ENCODE peak calls at places on chromosome 11, in eight cellular contexts. M is PC-3, W is HCT116, B is hepatocyte, E is neural progenitor cell, C is MM.1S, G is SK-N-SH, F is OCI-LY7. Y is an unnamed sample.

GRCh38 chr11:6353367-6353987 is 33.2 kb upstream of the CAVIN3 start:
- DNase-seq in M (peak), W (peak), B (peak), E (peak), C (peak), G (peak), F (peak), Y (peak)

GRCh38 chr11:62919898-62920640 is 1.1 kb downstream of the CHRM1 start:
- DNase-seq in M (no peak), W (no peak), B (no peak), E (peak), C (no peak), G (no peak), F (no peak), Y (no peak)

GRCh38 chr11:13140873-13141655 is 131.9 kb downstream of the RASSF10 start:
- DNase-seq in M (peak), W (no peak), B (no peak), E (no peak), C (no peak), G (no peak), F (no peak), Y (no peak)

GRCh38 chr11:65293909-65294381 is 20.7 kb upstream of the CDC42EP2 start:
- DNase-seq in M (no peak), W (no peak), B (no peak), E (no peak), C (no peak), G (no peak), F (no peak), Y (no peak)

GRCh38 chr11:20477418-20478090 is 90.0 kb downstream of the PRMT3 start:
- DNase-seq in M (peak), W (no peak), B (no peak), E (no peak), C (no peak), G (no peak), F (no peak), Y (no peak)

GRCh38 chr11:134517115-134517514 is 105.1 kb upstream of the B3GAT1 start:
- DNase-seq in M (no peak), W (no peak), B (no peak), E (no peak), C (no peak), G (no peak), F (no peak), Y (no peak)

GRCh38 chr11:369336-370018 is at the start of gene B4GALNT4:
- DNase-seq in M (peak), W (no peak), B (peak), E (peak), C (no peak), G (peak), F (no peak), Y (peak)

GRCh38 chr11:34345012-34345804 is 12.6 kb downstream of the ABTB2 start:
- DNase-seq in M (peak), W (peak), B (peak), E (no peak), C (no peak), G (no peak), F (no peak), Y (no peak)

GRCh38 chr11:96465537-96465936 is 75.7 kb downstream of the JRKL start:
- DNase-seq in M (peak), W (no peak), B (no peak), E (no peak), C (no peak), G (no peak), F (no peak), Y (no peak)

GRCh38 chr11:93895106-93895862 is 44.9 kb upstream of the VSTM5 start:
- DNase-seq in M (peak), W (peak), B (peak), E (peak), C (peak), G (peak), F (peak), Y (peak)

GRCh38 chr11:9250139-9250582 is 15.0 kb downstream of the DENND5A start:
- DNase-seq in M (no peak), W (no peak), B (no peak), E (no peak), C (peak), G (no peak), F (no peak), Y (no peak)

GRCh38 chr11:130786987-130787688 is 129.1 kb downstream of the SNX19 start:
- DNase-seq in M (peak), W (no peak), B (no peak), E (no peak), C (no peak), G (no peak), F (no peak), Y (no peak)

GRCh38 chr11:28627690-28628255 is 519.6 kb downstream of the METTL15 start:
- DNase-seq in M (no peak), W (no peak), B (no peak), E (peak), C (no peak), G (no peak), F (no peak), Y (no peak)

GRCh38 chr11:37322333-37323194 is 724.5 kb upstream of the RAG2 start:
- DNase-seq in M (peak), W (no peak), B (no peak), E (no peak), C (no peak), G (no peak), F (no peak), Y (no peak)

GRCh38 chr11:104343578-104343977 is 179.6 kb upstream of the PDGFD start:
- DNase-seq in M (peak), W (peak), B (peak), E (peak), C (no peak), G (no peak), F (peak), Y (peak)

GRCh38 chr11:36818410-36818809 is 220.4 kb upstream of the RAG2 start:
- DNase-seq in M (no peak), W (peak), B (no peak), E (peak), C (no peak), G (peak), F (no peak), Y (peak)

GRCh38 chr11:2317354-2318050 is 15.7 kb downstream of the TSPAN32 start:
- DNase-seq in M (no peak), W (no peak), B (no peak), E (no peak), C (no peak), G (no peak), F (no peak), Y (no peak)
- TF ChIP-seq CTCF in M (no peak), W (no peak), B (no peak), E (no peak), C (no peak), G (no peak), F (no peak), Y (peak)

GRCh38 chr11:68215524-68216170 is 2.6 kb upstream of the KMT5B start:
- DNase-seq in M (no peak), W (no peak), B (no peak), E (no peak), C (no peak), G (peak), F (no peak), Y (no peak)
- H2AFZ ChIP-seq in M (no peak), W (no peak), B (no peak), E (no peak), C (no peak), G (no peak), F (no peak), Y (no peak)

GRCh38 chr11:16876053-16876752 is 137.8 kb downstream of the C11orf58 start:
- DNase-seq in M (no peak), W (no peak), B (no peak), E (no peak), C (no peak), G (no peak), F (no peak), Y (no peak)
- TF ChIP-seq EZH2phosphoT487 in M (no peak), W (no peak), B (no peak), E (no peak), C (no peak), G (no peak), F (no peak), Y (no peak)

GRCh38 chr11:17827006-17827405 is 92.4 kb downstream of the KCNC1 start:
- DNase-seq in M (peak), W (no peak), B (no peak), E (peak), C (no peak), G (peak), F (no peak), Y (peak)
- TF ChIP-seq CTCF in M (peak), W (peak), B (peak), E (peak), C (no peak), G (peak), F (peak), Y (peak)

DNA sequence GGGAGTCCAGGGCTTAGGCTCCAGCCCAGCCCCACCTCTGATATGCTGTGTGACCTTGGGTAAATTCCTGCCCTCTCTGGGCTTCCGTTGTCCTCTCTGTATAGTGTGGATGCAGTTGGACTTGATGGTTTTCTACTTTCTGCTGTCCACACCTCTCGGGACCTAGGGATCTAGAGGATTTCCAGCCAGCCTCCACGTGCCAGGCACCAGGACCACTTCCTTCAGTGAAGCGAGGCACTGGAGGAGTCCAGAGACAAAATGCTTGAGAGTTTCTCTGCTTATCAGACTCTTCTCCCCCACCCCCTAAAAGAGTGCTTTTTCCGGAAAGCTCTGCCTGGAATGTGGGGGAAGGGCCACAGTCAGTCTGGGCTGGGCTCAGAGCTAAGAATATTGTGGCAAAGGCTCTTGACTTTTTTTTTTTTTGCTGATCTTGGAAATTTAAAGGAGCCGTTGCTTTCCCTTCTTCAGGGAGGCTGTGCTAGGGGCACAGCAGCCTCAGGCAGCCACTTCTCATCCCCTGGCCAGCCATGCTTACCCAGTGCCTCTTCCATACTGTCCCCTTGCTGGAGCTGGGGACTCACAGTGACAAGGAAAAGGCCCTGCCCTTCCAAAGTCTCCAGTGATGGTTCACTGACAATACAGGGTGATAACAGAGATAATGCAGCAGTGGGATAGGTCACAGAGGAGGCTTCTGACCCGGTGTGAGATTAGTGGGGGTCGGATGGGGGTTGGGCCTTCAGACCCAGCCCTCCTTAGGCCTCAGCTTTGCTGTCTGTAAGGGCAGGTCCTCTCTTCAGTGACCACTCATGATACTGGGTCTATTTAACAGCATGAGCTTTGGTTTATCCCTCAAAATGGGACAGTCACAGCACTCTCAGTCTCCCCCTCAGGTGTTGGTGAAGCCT is 2.9 kb upstream of the SERPINH1 start:
- DNase-seq in M (no peak), W (no peak), B (peak), E (no peak), C (no peak), G (no peak), F (no peak), Y (peak)
- H2AFZ ChIP-seq in M (no peak), W (no peak), B (peak), E (peak), C (no peak), G (peak), F (no peak), Y (peak)

DNA sequence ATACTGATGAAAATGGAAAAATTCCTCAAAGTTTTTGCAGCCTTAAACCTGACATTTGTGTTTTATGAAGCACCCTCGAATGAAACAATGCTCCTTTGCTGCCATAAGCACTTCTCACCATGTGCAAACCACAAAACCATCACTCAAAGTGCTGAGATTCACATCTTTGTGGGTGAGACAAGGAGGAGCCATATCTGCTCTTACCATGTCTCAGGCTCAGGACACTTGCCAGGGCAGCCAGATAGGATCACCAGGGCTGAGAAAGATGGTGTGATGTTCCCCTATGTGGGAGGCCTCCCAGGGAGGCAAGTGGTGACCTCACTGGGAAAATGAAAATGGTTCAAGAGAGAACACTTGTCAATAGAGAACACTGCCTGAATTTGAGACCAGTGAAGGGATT is 120.4 kb downstream of the CCDC34 start:
- DNase-seq in M (no peak), W (no peak), B (no peak), E (no peak), C (peak), G (no peak), F (no peak), Y (no peak)
- TF ChIP-seq EZH2phosphoT487 in M (no peak), W (no peak), B (no peak), E (no peak), C (no peak), G (no peak), F (no peak), Y (no peak)